ENCODE peak calls at places on chromosomes 4 and X, in five cellular contexts. One of them, this sample, is unnamed.

GRCh38 chr4:6017030-6017429 is 1.2 kb downstream of the C4orf50 start:
- DNase-seq in activated CD8-positive, alpha-beta memory T cell treated with anti-CD3 and anti-CD28 coated beads for 1 hour: no peak
- DNase-seq in HT1080: no peak
- DNase-seq in ACHN: no peak
- DNase-seq in left ventricle myocardium inferior: no peak
- DNase-seq in this sample: no peak

GRCh38 chr4:126647756-126648396 is 984.9 kb upstream of the INTU start:
- DNase-seq in left ventricle myocardium inferior: no peak
- DNase-seq in ACHN: no peak
- DNase-seq in activated CD8-positive, alpha-beta memory T cell treated with anti-CD3 and anti-CD28 coated beads for 1 hour: no peak
- DNase-seq in HT1080: no peak
- DNase-seq in this sample: no peak

GRCh38 chr4:2220016-2220620 is 21.8 kb downstream of the HAUS3 start:
- DNase-seq in ACHN: peak
- DNase-seq in activated CD8-positive, alpha-beta memory T cell treated with anti-CD3 and anti-CD28 coated beads for 1 hour: peak
- DNase-seq in left ventricle myocardium inferior: peak
- DNase-seq in HT1080: peak
- DNase-seq in this sample: peak

GRCh38 chr4:61921890-61922289 is 721.8 kb downstream of the ADGRL3 start:
- DNase-seq in activated CD8-positive, alpha-beta memory T cell treated with anti-CD3 and anti-CD28 coated beads for 1 hour: no peak
- DNase-seq in HT1080: no peak
- DNase-seq in left ventricle myocardium inferior: no peak
- DNase-seq in ACHN: no peak
- DNase-seq in this sample: no peak

GRCh38 chr4:145935253-145936141 is 3.1 kb downstream of the ZNF827 start:
- DNase-seq in activated CD8-positive, alpha-beta memory T cell treated with anti-CD3 and anti-CD28 coated beads for 1 hour: no peak
- DNase-seq in left ventricle myocardium inferior: peak
- DNase-seq in HT1080: peak
- DNase-seq in ACHN: peak
- DNase-seq in this sample: no peak

GRCh38 chr4:157217708-157218107 is 2.8 kb upstream of the GRIA2 start:
- DNase-seq in HT1080: no peak
- DNase-seq in activated CD8-positive, alpha-beta memory T cell treated with anti-CD3 and anti-CD28 coated beads for 1 hour: no peak
- DNase-seq in left ventricle myocardium inferior: no peak
- DNase-seq in ACHN: peak
- DNase-seq in this sample: no peak

GRCh38 chr4:71272976-71273375 is 65.8 kb upstream of the SLC4A4 start:
- DNase-seq in activated CD8-positive, alpha-beta memory T cell treated with anti-CD3 and anti-CD28 coated beads for 1 hour: no peak
- DNase-seq in HT1080: no peak
- DNase-seq in left ventricle myocardium inferior: no peak
- DNase-seq in ACHN: peak
- DNase-seq in this sample: no peak

GRCh38 chr4:1792832-1793495 is at the start of gene FGFR3:
- DNase-seq in activated CD8-positive, alpha-beta memory T cell treated with anti-CD3 and anti-CD28 coated beads for 1 hour: no peak
- DNase-seq in left ventricle myocardium inferior: peak
- DNase-seq in ACHN: peak
- DNase-seq in HT1080: no peak
- DNase-seq in this sample: no peak

GRCh38 chr4:109962401-109962800 is 49.7 kb downstream of the EGF start:
- DNase-seq in left ventricle myocardium inferior: no peak
- DNase-seq in ACHN: no peak
- DNase-seq in activated CD8-positive, alpha-beta memory T cell treated with anti-CD3 and anti-CD28 coated beads for 1 hour: no peak
- DNase-seq in HT1080: no peak
- DNase-seq in this sample: no peak

GRCh38 chr4:153267013-153267412 is 62.8 kb downstream of the TRIM2 start:
- DNase-seq in ACHN: no peak
- DNase-seq in HT1080: no peak
- DNase-seq in activated CD8-positive, alpha-beta memory T cell treated with anti-CD3 and anti-CD28 coated beads for 1 hour: no peak
- DNase-seq in left ventricle myocardium inferior: no peak
- DNase-seq in this sample: no peak

GRCh38 chrX:36963069-36963808 is 44.9 kb upstream of the FAM47C start:
- DNase-seq in ACHN: no peak
- DNase-seq in HT1080: no peak
- DNase-seq in activated CD8-positive, alpha-beta memory T cell treated with anti-CD3 and anti-CD28 coated beads for 1 hour: no peak
- DNase-seq in left ventricle myocardium inferior: no peak
- DNase-seq in this sample: no peak

GRCh38 chr4:15690020-15690809 is 8.6 kb downstream of the FAM200B start:
- DNase-seq in activated CD8-positive, alpha-beta memory T cell treated with anti-CD3 and anti-CD28 coated beads for 1 hour: no peak
- DNase-seq in HT1080: peak
- DNase-seq in ACHN: peak
- DNase-seq in left ventricle myocardium inferior: no peak
- DNase-seq in this sample: no peak

GRCh38 chrX:76279007-76279406 is 106.1 kb downstream of the PBDC1 start:
- DNase-seq in activated CD8-positive, alpha-beta memory T cell treated with anti-CD3 and anti-CD28 coated beads for 1 hour: no peak
- DNase-seq in left ventricle myocardium inferior: peak
- DNase-seq in HT1080: peak
- DNase-seq in ACHN: peak
- DNase-seq in this sample: no peak

GRCh38 chr4:150136036-150136435 is 57.8 kb downstream of the DCLK2 start:
- DNase-seq in activated CD8-positive, alpha-beta memory T cell treated with anti-CD3 and anti-CD28 coated beads for 1 hour: no peak
- DNase-seq in HT1080: peak
- DNase-seq in left ventricle myocardium inferior: no peak
- DNase-seq in ACHN: no peak
- DNase-seq in this sample: no peak

GRCh38 chr4:11605597-11605996 is 176.9 kb upstream of the HS3ST1 start:
- DNase-seq in ACHN: no peak
- DNase-seq in activated CD8-positive, alpha-beta memory T cell treated with anti-CD3 and anti-CD28 coated beads for 1 hour: no peak
- DNase-seq in HT1080: peak
- DNase-seq in left ventricle myocardium inferior: no peak
- DNase-seq in this sample: no peak

GRCh38 chr4:81377231-81377630 is 94.5 kb downstream of the RASGEF1B start:
- DNase-seq in activated CD8-positive, alpha-beta memory T cell treated with anti-CD3 and anti-CD28 coated beads for 1 hour: no peak
- DNase-seq in HT1080: no peak
- DNase-seq in left ventricle myocardium inferior: no peak
- DNase-seq in ACHN: no peak
- DNase-seq in this sample: no peak

GRCh38 chrX:13091111-13091765 is 46.8 kb upstream of the FAM9C start:
- DNase-seq in left ventricle myocardium inferior: no peak
- DNase-seq in HT1080: no peak
- DNase-seq in activated CD8-positive, alpha-beta memory T cell treated with anti-CD3 and anti-CD28 coated beads for 1 hour: no peak
- DNase-seq in ACHN: no peak
- DNase-seq in this sample: no peak

GRCh38 chr4:48445704-48446103 is 37.4 kb upstream of the SLC10A4 start:
- DNase-seq in HT1080: no peak
- DNase-seq in left ventricle myocardium inferior: no peak
- DNase-seq in activated CD8-positive, alpha-beta memory T cell treated with anti-CD3 and anti-CD28 coated beads for 1 hour: no peak
- DNase-seq in ACHN: peak
- DNase-seq in this sample: no peak

GRCh38 chr4:38294238-38294637 is 334.0 kb downstream of the PTTG2 start:
- DNase-seq in left ventricle myocardium inferior: no peak
- DNase-seq in HT1080: no peak
- DNase-seq in activated CD8-positive, alpha-beta memory T cell treated with anti-CD3 and anti-CD28 coated beads for 1 hour: no peak
- DNase-seq in ACHN: no peak
- DNase-seq in this sample: no peak

GRCh38 chr4:85812776-85813175 is 337.8 kb downstream of the ARHGAP24 start:
- DNase-seq in left ventricle myocardium inferior: no peak
- DNase-seq in HT1080: peak
- DNase-seq in ACHN: peak
- DNase-seq in activated CD8-positive, alpha-beta memory T cell treated with anti-CD3 and anti-CD28 coated beads for 1 hour: no peak
- DNase-seq in this sample: no peak

GRCh38 chr4:173257732-173258717 is 76.1 kb downstream of the HMGB2 start:
- DNase-seq in HT1080: peak
- DNase-seq in left ventricle myocardium inferior: peak
- DNase-seq in ACHN: peak
- DNase-seq in activated CD8-positive, alpha-beta memory T cell treated with anti-CD3 and anti-CD28 coated beads for 1 hour: peak
- DNase-seq in this sample: peak

GRCh38 chrX:118755633-118756032 is 28.2 kb downstream of the IL13RA1 start:
- DNase-seq in HT1080: no peak
- DNase-seq in ACHN: no peak
- DNase-seq in left ventricle myocardium inferior: no peak
- DNase-seq in activated CD8-positive, alpha-beta memory T cell treated with anti-CD3 and anti-CD28 coated beads for 1 hour: no peak
- DNase-seq in this sample: no peak

GRCh38 chrX:17397074-17397473 is 22.1 kb downstream of the NHS start:
- DNase-seq in ACHN: peak
- DNase-seq in HT1080: peak
- DNase-seq in left ventricle myocardium inferior: no peak
- DNase-seq in activated CD8-positive, alpha-beta memory T cell treated with anti-CD3 and anti-CD28 coated beads for 1 hour: no peak
- DNase-seq in this sample: no peak

GRCh38 chr4:144687466-144687865 is 41.5 kb downstream of the HHIP start:
- DNase-seq in HT1080: no peak
- DNase-seq in left ventricle myocardium inferior: no peak
- DNase-seq in activated CD8-positive, alpha-beta memory T cell treated with anti-CD3 and anti-CD28 coated beads for 1 hour: no peak
- DNase-seq in ACHN: no peak
- DNase-seq in this sample: no peak

GRCh38 chr4:66565796-66566195 is 895.5 kb upstream of the EPHA5 start:
- DNase-seq in HT1080: no peak
- DNase-seq in ACHN: no peak
- DNase-seq in left ventricle myocardium inferior: no peak
- DNase-seq in activated CD8-positive, alpha-beta memory T cell treated with anti-CD3 and anti-CD28 coated beads for 1 hour: no peak
- DNase-seq in this sample: no peak

GRCh38 chr4:6641164-6641970 is 882 bp downstream of the MRFAP1 start:
- DNase-seq in left ventricle myocardium inferior: peak
- DNase-seq in HT1080: peak
- DNase-seq in ACHN: peak
- DNase-seq in activated CD8-positive, alpha-beta memory T cell treated with anti-CD3 and anti-CD28 coated beads for 1 hour: no peak
- DNase-seq in this sample: peak